ENCODE peak calls at places on chromosomes 2 and 18, in four cellular contexts. One of them, this sample, is unnamed.

GRCh38 chr2:124753842-124754241 is 728.8 kb downstream of the CNTNAP5 start:
- DNase-seq in HepG2: peak
- DNase-seq in HCT116: no peak
- DNase-seq in SK-N-SH: no peak
- DNase-seq in this sample: no peak

GRCh38 chr2:140698736-140699135 is 1432.1 kb downstream of the LRP1B start:
- DNase-seq in HepG2: no peak
- DNase-seq in HCT116: no peak
- DNase-seq in SK-N-SH: no peak
- DNase-seq in this sample: no peak

GRCh38 chr18:79588131-79588635 is 91.4 kb upstream of the CTDP1 start:
- DNase-seq in HepG2: no peak
- DNase-seq in HCT116: no peak
- DNase-seq in SK-N-SH: no peak
- DNase-seq in this sample: no peak

GRCh38 chr2:144460981-144461766 is 58.7 kb downstream of the ZEB2 start:
- DNase-seq in HepG2: no peak
- DNase-seq in HCT116: no peak
- DNase-seq in SK-N-SH: no peak
- DNase-seq in this sample: peak

GRCh38 chr2:96760986-96761832 is 507 bp downstream of the CNNM4 start:
- DNase-seq in HepG2: peak
- DNase-seq in HCT116: no peak
- DNase-seq in SK-N-SH: no peak
- DNase-seq in this sample: no peak

GRCh38 chr2:72023678-72024390 is 123.8 kb downstream of the CYP26B1 start:
- DNase-seq in HepG2: no peak
- DNase-seq in HCT116: no peak
- DNase-seq in SK-N-SH: no peak
- DNase-seq in this sample: no peak

GRCh38 chr2:10397878-10398277 is 50.2 kb downstream of the ODC1 start:
- DNase-seq in HepG2: no peak
- DNase-seq in HCT116: no peak
- DNase-seq in SK-N-SH: no peak
- DNase-seq in this sample: no peak

GRCh38 chr2:191202209-191202721 is 42.9 kb upstream of the MYO1B start:
- DNase-seq in HepG2: no peak
- DNase-seq in HCT116: no peak
- DNase-seq in SK-N-SH: no peak
- DNase-seq in this sample: no peak

GRCh38 chr2:116719841-116720240 is 1094.7 kb upstream of the DDX18 start:
- DNase-seq in HepG2: no peak
- DNase-seq in HCT116: no peak
- DNase-seq in SK-N-SH: no peak
- DNase-seq in this sample: no peak

GRCh38 chr2:10584242-10584753 is 105.5 kb downstream of the NOL10 start:
- DNase-seq in HepG2: peak
- DNase-seq in HCT116: no peak
- DNase-seq in SK-N-SH: no peak
- DNase-seq in this sample: no peak

GRCh38 chr2:61536086-61536722 is 2.0 kb downstream of the XPO1 start:
- DNase-seq in HepG2: peak
- DNase-seq in HCT116: no peak
- DNase-seq in SK-N-SH: peak
- DNase-seq in this sample: no peak

GRCh38 chr2:130241041-130241707 is 42.9 kb upstream of the TUBA3E start:
- DNase-seq in HepG2: peak
- DNase-seq in HCT116: peak
- DNase-seq in SK-N-SH: no peak
- DNase-seq in this sample: no peak

GRCh38 chr18:25827961-25828561 is 262.4 kb downstream of the SS18 start:
- DNase-seq in HepG2: peak
- DNase-seq in HCT116: no peak
- DNase-seq in SK-N-SH: peak
- DNase-seq in this sample: no peak

GRCh38 chr18:76264073-76264472 is 231.0 kb downstream of the ZNF516 start:
- DNase-seq in HepG2: no peak
- DNase-seq in HCT116: no peak
- DNase-seq in SK-N-SH: no peak
- DNase-seq in this sample: no peak

GRCh38 chr2:33512112-33512511 is 35.7 kb downstream of the RASGRP3 start:
- DNase-seq in HepG2: no peak
- DNase-seq in HCT116: no peak
- DNase-seq in SK-N-SH: no peak
- DNase-seq in this sample: no peak

GRCh38 chr18:56240405-56240804 is 398.0 kb downstream of the TXNL1 start:
- DNase-seq in HepG2: no peak
- DNase-seq in HCT116: no peak
- DNase-seq in SK-N-SH: no peak
- DNase-seq in this sample: no peak

GRCh38 chr2:194765723-194766122 is 891.3 kb upstream of the SLC39A10 start:
- DNase-seq in HepG2: no peak
- DNase-seq in HCT116: no peak
- DNase-seq in SK-N-SH: no peak
- DNase-seq in this sample: no peak

GRCh38 chr2:61471905-61472805 is 1.3 kb upstream of the USP34 start:
- DNase-seq in HepG2: peak
- DNase-seq in HCT116: no peak
- DNase-seq in SK-N-SH: peak
- DNase-seq in this sample: peak

GRCh38 chr2:241272722-241273551 is 42.5 kb downstream of the HDLBP start:
- DNase-seq in HepG2: no peak
- DNase-seq in HCT116: no peak
- DNase-seq in SK-N-SH: peak
- DNase-seq in this sample: no peak

GRCh38 chr2:99970292-99970868 is 172.0 kb downstream of the AFF3 start:
- DNase-seq in HepG2: no peak
- DNase-seq in HCT116: no peak
- DNase-seq in SK-N-SH: no peak
- DNase-seq in this sample: no peak

GRCh38 chr2:11799826-11800225 is 53.4 kb downstream of the LPIN1 start:
- DNase-seq in HepG2: no peak
- DNase-seq in HCT116: no peak
- DNase-seq in SK-N-SH: no peak
- DNase-seq in this sample: no peak

GRCh38 chr2:9230051-9230802 is 23.6 kb downstream of the ASAP2 start:
- DNase-seq in HepG2: no peak
- DNase-seq in HCT116: no peak
- DNase-seq in SK-N-SH: peak
- DNase-seq in this sample: no peak

GRCh38 chr2:188410504-188411235 is 119.0 kb downstream of the GULP1 start:
- DNase-seq in HepG2: no peak
- DNase-seq in HCT116: no peak
- DNase-seq in SK-N-SH: no peak
- DNase-seq in this sample: no peak

GRCh38 chr2:117958186-117958585 is 55.7 kb downstream of the CCDC93 start:
- DNase-seq in HepG2: no peak
- DNase-seq in HCT116: no peak
- DNase-seq in SK-N-SH: no peak
- DNase-seq in this sample: no peak

GRCh38 chr2:64325852-64326577 is 127.9 kb upstream of the LGALSL start:
- DNase-seq in HepG2: no peak
- DNase-seq in HCT116: no peak
- DNase-seq in SK-N-SH: no peak
- DNase-seq in this sample: no peak

GRCh38 chr2:148999451-148999891 is 39.0 kb upstream of the LYPD6B start:
- DNase-seq in HepG2: no peak
- DNase-seq in HCT116: no peak
- DNase-seq in SK-N-SH: no peak
- DNase-seq in this sample: no peak

GRCh38 chr2:42098571-42099430 is 51.0 kb downstream of the PKDCC start:
- DNase-seq in HepG2: no peak
- DNase-seq in HCT116: no peak
- DNase-seq in SK-N-SH: no peak
- DNase-seq in this sample: no peak
- TF ChIP-seq ELF1 in HepG2: no peak
- TF ChIP-seq ELF1 in HCT116: no peak
- TF ChIP-seq ELF1 in SK-N-SH: no peak
- TF ChIP-seq ELF1 in this sample: no peak

GRCh38 chr2:22795467-22795866 is 589.5 kb upstream of the KLHL29 start:
- DNase-seq in HepG2: no peak
- DNase-seq in HCT116: no peak
- DNase-seq in SK-N-SH: no peak
- DNase-seq in this sample: no peak
- TF ChIP-seq ELF1 in HepG2: no peak
- TF ChIP-seq ELF1 in HCT116: no peak
- TF ChIP-seq ELF1 in SK-N-SH: no peak
- TF ChIP-seq ELF1 in this sample: no peak

DNA sequence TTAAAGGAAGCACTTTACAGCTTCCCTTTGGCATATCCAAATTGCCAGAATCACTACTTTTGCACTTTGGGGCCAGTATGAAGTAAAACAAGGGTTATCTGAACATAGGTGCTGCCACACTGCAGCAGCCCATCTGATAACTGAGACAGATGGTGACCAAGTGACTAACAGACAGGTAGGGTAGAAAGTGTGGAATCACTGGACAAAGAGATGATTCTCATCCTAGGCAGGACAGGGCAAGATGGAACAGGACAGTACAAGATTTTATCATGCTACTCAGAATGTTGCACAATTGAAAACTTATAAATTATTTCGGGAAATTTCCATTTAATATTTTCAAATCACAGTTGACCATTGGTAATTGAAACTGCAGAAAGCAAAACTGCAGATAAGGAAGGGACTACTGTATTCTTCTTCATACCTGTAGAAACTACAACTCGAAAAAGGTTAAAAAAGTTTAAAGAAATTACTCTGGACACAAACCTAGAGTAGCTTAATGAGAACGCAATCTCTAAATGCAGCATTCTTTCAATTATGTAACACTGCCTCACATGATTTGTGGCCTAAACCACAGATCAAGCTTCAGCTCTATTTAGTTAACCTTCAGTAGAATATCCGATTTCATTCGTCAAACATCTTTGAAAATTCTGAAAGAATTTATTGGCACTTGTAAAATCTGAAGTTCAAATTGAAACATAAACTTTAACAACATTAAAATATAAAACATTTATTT is 31.4 kb downstream of the HEATR5B start:
- DNase-seq in HepG2: no peak
- DNase-seq in HCT116: no peak
- DNase-seq in SK-N-SH: no peak
- DNase-seq in this sample: no peak
- TF ChIP-seq ELF1 in HepG2: no peak
- TF ChIP-seq ELF1 in HCT116: no peak
- TF ChIP-seq ELF1 in SK-N-SH: no peak
- TF ChIP-seq ELF1 in this sample: no peak

DNA sequence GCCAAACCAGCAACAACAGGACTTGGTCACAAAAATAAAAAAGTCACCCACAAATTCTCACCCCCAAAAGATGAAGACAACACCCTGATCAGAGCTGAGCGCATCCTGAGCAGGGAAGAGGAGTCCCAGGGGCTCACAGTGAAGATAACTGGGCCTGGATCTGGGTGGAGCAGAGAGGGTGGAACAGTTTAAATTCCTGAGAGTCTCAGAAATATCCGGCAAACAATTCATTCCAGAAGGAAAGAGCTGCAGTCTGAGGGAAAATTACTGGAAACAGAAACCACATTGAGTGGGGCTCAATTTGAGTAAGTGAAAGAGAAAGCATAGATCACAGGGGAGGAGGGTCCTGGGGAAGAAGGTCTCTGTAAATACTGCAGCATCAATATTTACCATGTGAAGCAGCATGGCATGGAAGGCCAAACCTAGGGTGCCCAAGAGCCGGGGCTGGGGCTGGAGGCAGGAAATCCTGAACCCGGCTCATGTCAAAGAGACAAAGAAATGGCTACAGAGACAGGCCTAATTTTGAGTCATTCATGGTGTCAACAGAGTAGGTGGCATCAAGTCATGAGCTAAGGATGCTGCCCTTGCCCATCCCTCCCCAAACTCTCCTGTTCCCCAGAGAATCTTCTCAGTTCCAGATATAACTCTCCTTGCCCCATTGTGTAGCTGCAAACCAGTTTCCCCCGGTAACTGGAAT is 61.4 kb upstream of the ZBTB7C start:
- DNase-seq in HepG2: peak
- DNase-seq in HCT116: no peak
- DNase-seq in SK-N-SH: no peak
- DNase-seq in this sample: no peak
- TF ChIP-seq ELF1 in HepG2: no peak
- TF ChIP-seq ELF1 in HCT116: no peak
- TF ChIP-seq ELF1 in SK-N-SH: no peak
- TF ChIP-seq ELF1 in this sample: no peak

GRCh38 chr2:53460347-53460746 is 307.3 kb upstream of the CHAC2 start:
- DNase-seq in HepG2: peak
- DNase-seq in HCT116: no peak
- DNase-seq in SK-N-SH: no peak
- DNase-seq in this sample: no peak
- TF ChIP-seq ELF1 in HepG2: no peak
- TF ChIP-seq ELF1 in HCT116: no peak
- TF ChIP-seq ELF1 in SK-N-SH: no peak
- TF ChIP-seq ELF1 in this sample: no peak

GRCh38 chr2:27804146-27804545 is 32.6 kb downstream of the MRPL33 start:
- DNase-seq in HepG2: no peak
- DNase-seq in HCT116: no peak
- DNase-seq in SK-N-SH: no peak
- DNase-seq in this sample: no peak
- TF ChIP-seq ELF1 in HepG2: no peak
- TF ChIP-seq ELF1 in HCT116: no peak
- TF ChIP-seq ELF1 in SK-N-SH: no peak
- TF ChIP-seq ELF1 in this sample: no peak

GRCh38 chr2:202149953-202150352 is 76.9 kb downstream of the KIAA2012 start:
- DNase-seq in HepG2: no peak
- DNase-seq in HCT116: no peak
- DNase-seq in SK-N-SH: no peak
- DNase-seq in this sample: no peak

GRCh38 chr2:202154613-202155281 is 81.7 kb downstream of the KIAA2012 start:
- DNase-seq in HepG2: no peak
- DNase-seq in HCT116: no peak
- DNase-seq in SK-N-SH: no peak
- DNase-seq in this sample: no peak

GRCh38 chr2:202148515-202149154 is 75.6 kb downstream of the KIAA2012 start:
- DNase-seq in HepG2: no peak
- DNase-seq in HCT116: no peak
- DNase-seq in SK-N-SH: no peak
- DNase-seq in this sample: no peak

GRCh38 chr2:202149155-202149762 is 76.2 kb downstream of the KIAA2012 start:
- DNase-seq in HepG2: no peak
- DNase-seq in HCT116: no peak
- DNase-seq in SK-N-SH: no peak
- DNase-seq in this sample: no peak

GRCh38 chr2:202152104-202152771 is 79.2 kb downstream of the KIAA2012 start:
- DNase-seq in HepG2: no peak
- DNase-seq in HCT116: no peak
- DNase-seq in SK-N-SH: no peak
- DNase-seq in this sample: no peak
- TF ChIP-seq ELF1 in HepG2: no peak
- TF ChIP-seq ELF1 in HCT116: no peak
- TF ChIP-seq ELF1 in SK-N-SH: no peak
- TF ChIP-seq ELF1 in this sample: no peak

DNA sequence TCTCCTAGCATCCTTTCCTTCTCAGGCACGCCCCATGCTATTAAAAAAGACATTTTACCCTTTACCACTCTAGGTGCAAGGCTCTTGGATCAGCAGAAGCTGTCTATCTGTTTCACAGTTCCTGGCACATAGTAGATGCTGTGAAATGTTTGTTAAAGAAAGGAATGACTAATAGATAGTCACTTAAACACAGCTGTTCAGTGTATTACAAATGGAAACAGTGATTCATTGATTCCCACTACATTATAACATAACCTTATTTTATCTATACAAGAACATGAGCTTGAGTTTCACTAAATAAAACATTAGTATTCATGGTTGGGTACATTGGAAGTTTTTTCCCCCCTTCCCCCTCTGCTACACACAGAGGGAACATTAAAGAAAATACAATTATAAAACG is 142.1 kb downstream of the ASXL3 start:
- DNase-seq in HepG2: no peak
- DNase-seq in HCT116: no peak
- DNase-seq in SK-N-SH: no peak
- DNase-seq in this sample: no peak
- TF ChIP-seq ELF1 in HepG2: no peak
- TF ChIP-seq ELF1 in HCT116: no peak
- TF ChIP-seq ELF1 in SK-N-SH: no peak
- TF ChIP-seq ELF1 in this sample: no peak

This sample was measured in K562.